ENCODE peak calls at places on chromosomes 2 and 18, in six cellular contexts. P is NCI-H69, C is HT-29, H is HAP-1, J is NCI-H2171 treated with DMSO at 0.1 percent for 48 hours, F is GM19239. Y is an unnamed sample.

GRCh38 chr2:96407041-96407918 is 71.7 kb downstream of the NCAPH start:
- DNase-seq in C (peak), J (peak), H (peak), F (peak), P (peak), Y (peak)

GRCh38 chr2:23507267-23508065 is 122.5 kb downstream of the KLHL29 start:
- DNase-seq in C (no peak), F (no peak), J (no peak), P (no peak), H (no peak), Y (no peak)

GRCh38 chr2:114598329-114598728 is 155.9 kb downstream of the DPP10 start:
- DNase-seq in P (no peak), J (no peak), C (no peak), H (no peak), F (no peak), Y (no peak)

GRCh38 chr18:56715121-56715520 is 64.0 kb downstream of the WDR7 start:
- DNase-seq in H (no peak), P (no peak), F (no peak), C (no peak), J (no peak), Y (no peak)

GRCh38 chr2:70999362-70999761 is 4.7 kb upstream of the TEX261 start:
- DNase-seq in H (no peak), C (no peak), P (no peak), F (no peak), J (no peak), Y (no peak)

GRCh38 chr2:72920317-72921087 is 3.2 kb downstream of the EMX1 start:
- DNase-seq in F (no peak), H (no peak), J (no peak), C (no peak), P (no peak), Y (no peak)

GRCh38 chr2:172643142-172643541 is 87.3 kb downstream of the PDK1 start:
- DNase-seq in C (no peak), H (no peak), P (no peak), J (no peak), F (no peak), Y (no peak)

GRCh38 chr18:77056399-77057015 is 76.1 kb downstream of the MBP start:
- DNase-seq in F (no peak), J (no peak), C (no peak), H (no peak), P (peak), Y (no peak)

GRCh38 chr2:143553261-143553660 is 424.0 kb downstream of the ARHGAP15 start:
- DNase-seq in J (no peak), H (no peak), F (no peak), C (no peak), P (no peak), Y (no peak)

GRCh38 chr2:20488782-20489181 is 41.9 kb downstream of the RHOB start:
- DNase-seq in C (no peak), P (no peak), H (no peak), F (no peak), J (no peak), Y (no peak)

GRCh38 chr2:181264436-181264835 is 192.8 kb upstream of the ITGA4 start:
- DNase-seq in F (no peak), H (no peak), J (no peak), P (no peak), C (no peak), Y (no peak)

GRCh38 chr2:178819992-178820391 is 12.8 kb upstream of the TTN start:
- DNase-seq in P (no peak), F (no peak), H (no peak), J (no peak), C (no peak), Y (peak)

GRCh38 chr2:64267699-64268098 is 123.5 kb upstream of the PELI1 start:
- DNase-seq in H (no peak), J (no peak), F (no peak), C (no peak), P (no peak), Y (no peak)

GRCh38 chr2:64273524-64274398 is 129.5 kb upstream of the PELI1 start:
- DNase-seq in F (no peak), C (peak), P (no peak), H (no peak), J (no peak), Y (no peak)

GRCh38 chr2:209772316-209772715 is 684 bp downstream of the UNC80 start:
- DNase-seq in C (no peak), P (peak), J (peak), F (no peak), H (no peak), Y (no peak)

GRCh38 chr2:104406273-104406726 is 447.6 kb upstream of the POU3F3 start:
- DNase-seq in J (no peak), P (peak), C (peak), H (no peak), F (no peak), Y (no peak)